ENCODE peak calls at places on chromosomes 13 and 19, in four cellular contexts. One of them, this sample, is unnamed.

GRCh38 chr13:96490590-96490989 is 400.7 kb downstream of the HS6ST3 start:
- DNase-seq in A549: no peak
- DNase-seq in astrocyte of the cerebellum: no peak
- DNase-seq in activated T-helper 1 cell treated with Interleukin-2 at 50 U/mL for 16 hours: no peak
- DNase-seq in this sample: no peak

GRCh38 chr13:47463726-47464125 is 537.3 kb downstream of the SUCLA2 start:
- DNase-seq in A549: no peak
- DNase-seq in astrocyte of the cerebellum: no peak
- DNase-seq in activated T-helper 1 cell treated with Interleukin-2 at 50 U/mL for 16 hours: no peak
- DNase-seq in this sample: no peak

GRCh38 chr19:49398001-49398615 is 10.1 kb downstream of the KASH5 start:
- DNase-seq in A549: no peak
- DNase-seq in astrocyte of the cerebellum: no peak
- DNase-seq in activated T-helper 1 cell treated with Interleukin-2 at 50 U/mL for 16 hours: no peak
- DNase-seq in this sample: no peak

GRCh38 chr19:16605552-16605951 is 22.5 kb downstream of the MED26 start:
- DNase-seq in A549: no peak
- DNase-seq in astrocyte of the cerebellum: no peak
- DNase-seq in activated T-helper 1 cell treated with Interleukin-2 at 50 U/mL for 16 hours: no peak
- DNase-seq in this sample: no peak

GRCh38 chr19:42573642-42574041 is 21.1 kb downstream of the CEACAM8 start:
- DNase-seq in A549: no peak
- DNase-seq in astrocyte of the cerebellum: no peak
- DNase-seq in activated T-helper 1 cell treated with Interleukin-2 at 50 U/mL for 16 hours: no peak
- DNase-seq in this sample: no peak

GRCh38 chr13:43357435-43358065 is 334.2 kb downstream of the DNAJC15 start:
- DNase-seq in A549: no peak
- DNase-seq in astrocyte of the cerebellum: no peak
- DNase-seq in activated T-helper 1 cell treated with Interleukin-2 at 50 U/mL for 16 hours: no peak
- DNase-seq in this sample: no peak

GRCh38 chr19:3983936-3984583 is 1.2 kb downstream of the EEF2 start:
- DNase-seq in A549: peak
- DNase-seq in astrocyte of the cerebellum: no peak
- DNase-seq in activated T-helper 1 cell treated with Interleukin-2 at 50 U/mL for 16 hours: no peak
- DNase-seq in this sample: no peak

GRCh38 chr19:24053601-24054000 is 33.4 kb upstream of the ZNF254 start:
- DNase-seq in A549: no peak
- DNase-seq in astrocyte of the cerebellum: no peak
- DNase-seq in activated T-helper 1 cell treated with Interleukin-2 at 50 U/mL for 16 hours: no peak
- DNase-seq in this sample: no peak

GRCh38 chr19:55325172-55325571 is at the start of gene TMEM150B:
- DNase-seq in A549: no peak
- DNase-seq in astrocyte of the cerebellum: no peak
- DNase-seq in activated T-helper 1 cell treated with Interleukin-2 at 50 U/mL for 16 hours: no peak
- DNase-seq in this sample: no peak

GRCh38 chr13:33509642-33510229 is 224.2 kb upstream of the STARD13 start:
- DNase-seq in A549: peak
- DNase-seq in astrocyte of the cerebellum: no peak
- DNase-seq in activated T-helper 1 cell treated with Interleukin-2 at 50 U/mL for 16 hours: no peak
- DNase-seq in this sample: no peak

GRCh38 chr13:95087746-95088305 is 213.4 kb downstream of the ABCC4 start:
- DNase-seq in A549: peak
- DNase-seq in astrocyte of the cerebellum: peak
- DNase-seq in activated T-helper 1 cell treated with Interleukin-2 at 50 U/mL for 16 hours: no peak
- DNase-seq in this sample: peak

GRCh38 chr19:23762548-23762883 is 3.8 kb upstream of the ZNF681 start:
- DNase-seq in A549: no peak
- DNase-seq in astrocyte of the cerebellum: no peak
- DNase-seq in activated T-helper 1 cell treated with Interleukin-2 at 50 U/mL for 16 hours: no peak
- DNase-seq in this sample: no peak

GRCh38 chr13:77930430-77930829 is 11.8 kb upstream of the EDNRB start:
- DNase-seq in A549: no peak
- DNase-seq in astrocyte of the cerebellum: no peak
- DNase-seq in activated T-helper 1 cell treated with Interleukin-2 at 50 U/mL for 16 hours: no peak
- DNase-seq in this sample: no peak

GRCh38 chr19:29188704-29189375 is 24.1 kb downstream of the UQCRFS1 start:
- DNase-seq in A549: no peak
- DNase-seq in astrocyte of the cerebellum: no peak
- DNase-seq in activated T-helper 1 cell treated with Interleukin-2 at 50 U/mL for 16 hours: no peak
- DNase-seq in this sample: no peak

GRCh38 chr13:101265934-101266333 is 150.4 kb downstream of the NALCN start:
- DNase-seq in A549: no peak
- DNase-seq in astrocyte of the cerebellum: no peak
- DNase-seq in activated T-helper 1 cell treated with Interleukin-2 at 50 U/mL for 16 hours: no peak
- DNase-seq in this sample: no peak

GRCh38 chr13:80235131-80235530 is 105.8 kb downstream of the SPRY2 start:
- DNase-seq in A549: peak
- DNase-seq in astrocyte of the cerebellum: no peak
- DNase-seq in activated T-helper 1 cell treated with Interleukin-2 at 50 U/mL for 16 hours: no peak
- DNase-seq in this sample: no peak

GRCh38 chr19:40614595-40615411 is 13.6 kb downstream of the LTBP4 start:
- DNase-seq in A549: peak
- DNase-seq in astrocyte of the cerebellum: peak
- DNase-seq in activated T-helper 1 cell treated with Interleukin-2 at 50 U/mL for 16 hours: peak
- DNase-seq in this sample: peak

GRCh38 chr13:106513025-106513424 is 22.4 kb downstream of the EFNB2 start:
- DNase-seq in A549: no peak
- DNase-seq in astrocyte of the cerebellum: no peak
- DNase-seq in activated T-helper 1 cell treated with Interleukin-2 at 50 U/mL for 16 hours: no peak
- DNase-seq in this sample: no peak

GRCh38 chr19:10256551-10256950 is 4.5 kb downstream of the MRPL4 start:
- DNase-seq in A549: no peak
- DNase-seq in astrocyte of the cerebellum: no peak
- DNase-seq in activated T-helper 1 cell treated with Interleukin-2 at 50 U/mL for 16 hours: no peak
- DNase-seq in this sample: no peak

GRCh38 chr19:35585844-35586243 is at the start of gene PMIS2:
- DNase-seq in A549: peak
- DNase-seq in astrocyte of the cerebellum: no peak
- DNase-seq in activated T-helper 1 cell treated with Interleukin-2 at 50 U/mL for 16 hours: no peak
- DNase-seq in this sample: no peak

GRCh38 chr19:47495478-47496372 is 11.7 kb upstream of the KPTN start:
- DNase-seq in A549: no peak
- DNase-seq in astrocyte of the cerebellum: no peak
- DNase-seq in activated T-helper 1 cell treated with Interleukin-2 at 50 U/mL for 16 hours: no peak
- DNase-seq in this sample: no peak

GRCh38 chr13:81540777-81541176 is 1199.9 kb upstream of the SPRY2 start:
- DNase-seq in A549: peak
- DNase-seq in astrocyte of the cerebellum: peak
- DNase-seq in activated T-helper 1 cell treated with Interleukin-2 at 50 U/mL for 16 hours: no peak
- DNase-seq in this sample: no peak

GRCh38 chr19:33524024-33524664 is 2.6 kb upstream of the PEPD start:
- DNase-seq in A549: no peak
- DNase-seq in astrocyte of the cerebellum: no peak
- DNase-seq in activated T-helper 1 cell treated with Interleukin-2 at 50 U/mL for 16 hours: no peak
- DNase-seq in this sample: no peak

GRCh38 chr13:98510156-98510509 is 66.8 kb downstream of the STK24 start:
- DNase-seq in A549: no peak
- DNase-seq in astrocyte of the cerebellum: no peak
- DNase-seq in activated T-helper 1 cell treated with Interleukin-2 at 50 U/mL for 16 hours: no peak
- DNase-seq in this sample: no peak